ENCODE peak calls at places on chromosomes 7 and 10, in eight cellular contexts. N is brain microvascular endothelial cell, D is left ventricle myocardium inferior, Q is GM12878, E is fibroblast of mammary gland, U is tibial artery, R is retinal pigment epithelial cell, Y is prostate gland. C is an unnamed sample.

GRCh38 chr10:22992075-22992474 is 64.2 kb downstream of the ARMC3 start:
- DNase-seq in Y (no peak), U (no peak), Q (no peak), D (no peak), R (no peak), E (no peak), N (no peak), C (no peak)

GRCh38 chr10:113000876-113001598 is 51.0 kb downstream of the TCF7L2 start:
- DNase-seq in Y (peak), R (no peak), U (no peak), N (no peak), E (no peak), Q (no peak), D (peak), C (no peak)

GRCh38 chr7:148211641-148212040 is 378.9 kb upstream of the C7orf33 start:
- DNase-seq in D (no peak), U (no peak), E (no peak), N (no peak), Y (no peak), R (no peak), Q (no peak), C (no peak)

GRCh38 chr7:139304517-139304916 is 36.6 kb upstream of the FMC1 start:
- DNase-seq in Q (no peak), D (no peak), R (no peak), E (no peak), N (no peak), Y (no peak), U (no peak), C (no peak)

GRCh38 chr7:2044311-2044882 is 188.3 kb downstream of the MAD1L1 start:
- DNase-seq in E (no peak), D (peak), Q (no peak), N (no peak), U (peak), R (no peak), Y (no peak), C (no peak)

GRCh38 chr7:71626206-71626605 is 494.3 kb downstream of the GALNT17 start:
- DNase-seq in Q (no peak), N (peak), Y (no peak), U (no peak), D (no peak), R (peak), E (peak), C (no peak)

GRCh38 chr10:45439873-45440272 is 65.9 kb downstream of the ALOX5 start:
- DNase-seq in R (no peak), N (no peak), U (no peak), Y (no peak), Q (no peak), D (no peak), E (no peak), C (no peak)

GRCh38 chr10:24622781-24623301 is 100.8 kb downstream of the ARHGAP21 start:
- DNase-seq in R (no peak), U (no peak), Y (no peak), D (no peak), E (peak), N (no peak), Q (no peak), C (peak)

GRCh38 chr7:110514973-110515372 is 576.0 kb upstream of the LRRN3 start:
- DNase-seq in R (no peak), Q (no peak), N (no peak), Y (no peak), E (no peak), D (no peak), U (no peak), C (no peak)

GRCh38 chr10:31087855-31088254 is 56.2 kb upstream of the ZNF438 start:
- DNase-seq in D (no peak), U (no peak), E (no peak), Y (no peak), N (no peak), Q (no peak), R (no peak), C (no peak)

GRCh38 chr7:3028071-3028766 is 15.4 kb downstream of the CARD11 start:
- DNase-seq in R (no peak), U (peak), Y (peak), E (peak), Q (no peak), N (peak), D (no peak), C (peak)

GRCh38 chr10:94632954-94633353 is 50.6 kb upstream of the CYP2C18 start:
- DNase-seq in R (no peak), U (no peak), Y (no peak), N (no peak), E (no peak), D (no peak), Q (no peak), C (no peak)

GRCh38 chr10:94626476-94626875 is 57.1 kb upstream of the CYP2C18 start:
- DNase-seq in D (no peak), E (no peak), Y (no peak), U (no peak), Q (no peak), R (no peak), N (no peak), C (no peak)

GRCh38 chr10:94631077-94631476 is 52.5 kb upstream of the CYP2C18 start:
- DNase-seq in Q (no peak), R (no peak), U (no peak), D (no peak), E (no peak), N (no peak), Y (no peak), C (no peak)

GRCh38 chr10:94627511-94627910 is 56.0 kb upstream of the CYP2C18 start:
- DNase-seq in R (no peak), U (no peak), N (no peak), Y (no peak), E (no peak), D (no peak), Q (no peak), C (no peak)

DNA sequence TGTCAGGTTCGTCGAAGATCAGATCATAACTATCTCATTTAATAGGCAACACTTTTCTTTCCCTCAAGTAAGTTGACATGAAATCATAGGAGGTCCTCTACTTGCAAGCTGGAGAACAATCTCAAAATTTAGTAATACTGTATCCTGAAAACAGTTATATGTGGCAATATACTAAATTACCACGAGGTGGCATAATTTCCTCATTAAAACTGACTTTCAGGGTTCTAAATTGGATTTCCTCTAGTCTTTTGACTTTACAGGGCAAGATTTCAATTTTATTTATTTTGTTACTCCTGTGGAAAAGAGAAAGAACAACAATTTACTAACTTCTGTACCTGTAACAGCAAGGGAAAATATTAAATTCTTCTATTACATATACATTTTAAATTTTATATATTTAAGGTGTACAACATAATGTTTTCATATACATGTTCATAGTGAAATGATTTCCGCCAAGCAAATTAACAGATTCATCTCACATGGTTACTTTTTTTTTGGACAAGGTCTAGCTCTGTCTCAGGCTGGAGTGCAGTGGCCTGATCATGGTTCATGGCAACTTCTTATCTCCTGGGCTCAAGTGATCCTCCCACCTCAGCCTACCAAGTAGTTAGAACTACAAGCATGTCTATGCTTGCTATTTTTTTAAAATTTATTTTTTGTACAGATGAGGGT is 53.4 kb upstream of the CYP2C18 start:
- DNase-seq in Q (no peak), D (no peak), R (no peak), U (no peak), Y (no peak), N (no peak), E (peak), C (peak)
- TF ChIP-seq CTCF in Q (peak), D (peak), R (peak), U (peak), Y (peak), N (peak), E (peak), C (peak)

DNA sequence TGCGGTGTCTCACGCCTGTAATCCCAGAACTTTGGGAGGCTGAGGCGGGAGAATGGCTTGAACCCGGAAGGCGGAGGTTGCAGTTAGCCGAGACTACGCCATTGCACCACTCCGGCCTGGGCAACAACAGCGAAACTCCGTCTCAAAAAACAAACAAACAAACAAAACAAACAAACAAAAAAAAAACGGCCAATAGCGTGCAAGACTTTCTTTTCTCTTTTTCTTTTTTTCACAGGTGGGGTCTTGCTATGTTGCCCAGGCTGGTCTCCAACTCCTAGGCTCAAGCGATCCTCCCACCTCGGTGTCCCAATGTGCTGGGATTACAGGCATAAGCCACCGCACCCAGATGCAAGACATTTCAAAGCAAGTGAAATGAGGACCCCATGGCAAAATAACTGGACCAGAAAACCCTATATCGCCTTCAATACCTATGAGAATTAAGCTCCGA is 1.6 kb downstream of the PSAP start:
- DNase-seq in E (no peak), R (no peak), U (no peak), Q (no peak), D (no peak), Y (no peak), N (no peak), C (no peak)
- H3K4me3 ChIP-seq in E (peak), R (peak), U (peak), Q (peak), D (peak), Y (no peak), N (peak), C (peak)

GRCh38 chr7:80453699-80454340 is 58.0 kb downstream of the GNAT3 start:
- DNase-seq in E (peak), R (no peak), U (no peak), Q (no peak), Y (no peak), N (no peak), D (no peak), C (peak)
- TF ChIP-seq CTCF in E (peak), R (peak), U (peak), Q (peak), Y (peak), N (peak), D (peak), C (peak)

GRCh38 chr10:15815242-15815885 is 44.9 kb downstream of the MINDY3 start:
- DNase-seq in Q (no peak), Y (no peak), D (no peak), E (no peak), R (no peak), U (no peak), N (no peak), C (no peak)

GRCh38 chr10:15817407-15818046 is 42.8 kb downstream of the MINDY3 start:
- DNase-seq in Y (no peak), D (no peak), E (no peak), N (no peak), Q (no peak), U (no peak), R (no peak), C (peak)

GRCh38 chr10:15824498-15824897 is 35.8 kb downstream of the MINDY3 start:
- DNase-seq in U (no peak), D (no peak), Y (no peak), R (no peak), E (peak), Q (no peak), N (no peak), C (peak)

DNA sequence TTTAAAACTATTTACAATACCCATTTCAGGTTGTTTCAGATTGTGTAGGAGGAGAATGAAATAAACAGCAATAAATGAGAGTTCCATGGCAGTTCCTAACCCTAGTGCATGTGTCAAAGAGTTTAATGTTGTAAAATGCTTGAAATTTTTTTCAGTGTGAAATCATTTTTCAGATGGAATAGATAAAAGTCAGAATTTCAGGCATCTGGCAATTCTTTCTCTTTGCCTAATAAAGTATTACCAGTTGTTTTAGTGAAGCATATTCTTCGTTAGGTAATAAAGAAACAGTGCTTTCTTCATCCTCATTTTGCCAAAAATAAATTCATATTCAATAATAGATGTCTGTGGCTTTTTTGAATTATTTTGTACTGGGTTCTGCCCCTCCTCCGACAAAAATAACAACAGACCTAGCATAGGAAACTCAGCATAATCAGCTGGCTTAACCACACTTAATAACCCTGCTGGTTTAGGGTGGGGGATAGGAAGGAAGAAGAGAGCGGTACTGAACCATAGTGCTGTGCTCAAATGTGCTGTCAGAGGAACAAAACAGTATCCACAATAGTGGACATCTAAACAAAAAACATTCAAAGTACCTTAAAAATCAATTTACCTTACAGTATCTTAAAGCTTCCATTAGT is 39.1 kb downstream of the MINDY3 start:
- DNase-seq in D (no peak), E (no peak), Q (no peak), N (no peak), U (no peak), Y (no peak), R (no peak), C (no peak)
- H3K4me3 ChIP-seq in D (no peak), E (no peak), Q (no peak), N (no peak), U (no peak), Y (no peak), R (no peak), C (no peak)